ENCODE peak calls at places on chromosomes 4 and X, in eight cellular contexts. One of them, this sample, is unnamed.

GRCh38 chr4:41174444-41174843 is 39.9 kb downstream of the APBB2 start:
- DNase-seq in RWPE2: no peak
- DNase-seq in activated gamma-delta T cell treated with Interleukin-2 at 50 U/mL for 16 hours: no peak
- DNase-seq in NCI-H1092 treated with DMSO at 0.1 percent for 48 hours: no peak
- DNase-seq in pons: no peak
- DNase-seq in SW 1271: no peak
- DNase-seq in heart left ventricle: no peak
- DNase-seq in NCI-H345: no peak
- DNase-seq in this sample: no peak

GRCh38 chrX:47562615-47563243 is 1.7 kb downstream of the ARAF start:
- DNase-seq in RWPE2: no peak
- DNase-seq in activated gamma-delta T cell treated with Interleukin-2 at 50 U/mL for 16 hours: no peak
- DNase-seq in NCI-H1092 treated with DMSO at 0.1 percent for 48 hours: no peak
- DNase-seq in pons: peak; percentile 6
- DNase-seq in SW 1271: no peak
- DNase-seq in heart left ventricle: no peak
- DNase-seq in NCI-H345: no peak
- DNase-seq in this sample: no peak

GRCh38 chr4:165326831-165327210 is 648 bp upstream of the MSMO1 start:
- DNase-seq in RWPE2: no peak
- DNase-seq in activated gamma-delta T cell treated with Interleukin-2 at 50 U/mL for 16 hours: no peak
- DNase-seq in NCI-H1092 treated with DMSO at 0.1 percent for 48 hours: peak; percentile 64
- DNase-seq in pons: no peak
- DNase-seq in SW 1271: no peak
- DNase-seq in heart left ventricle: peak; percentile 27
- DNase-seq in NCI-H345: peak; percentile 23
- DNase-seq in this sample: no peak

GRCh38 chr4:2798399-2799301 is 5.8 kb downstream of the SH3BP2 start:
- DNase-seq in RWPE2: peak; percentile 79
- DNase-seq in activated gamma-delta T cell treated with Interleukin-2 at 50 U/mL for 16 hours: peak; percentile 24
- DNase-seq in NCI-H1092 treated with DMSO at 0.1 percent for 48 hours: peak; percentile 62
- DNase-seq in pons: peak; percentile 64
- DNase-seq in SW 1271: no peak
- DNase-seq in heart left ventricle: peak; percentile 87
- DNase-seq in NCI-H345: no peak
- DNase-seq in this sample: no peak

GRCh38 chrX:46572295-46572936 is 1.1 kb upstream of the CHST7 start:
- DNase-seq in RWPE2: no peak
- DNase-seq in activated gamma-delta T cell treated with Interleukin-2 at 50 U/mL for 16 hours: no peak
- DNase-seq in NCI-H1092 treated with DMSO at 0.1 percent for 48 hours: no peak
- DNase-seq in pons: no peak
- DNase-seq in SW 1271: no peak
- DNase-seq in heart left ventricle: no peak
- DNase-seq in NCI-H345: no peak
- DNase-seq in this sample: no peak

GRCh38 chr4:5970381-5971076 is 47.7 kb downstream of the C4orf50 start:
- DNase-seq in RWPE2: peak; percentile 45
- DNase-seq in activated gamma-delta T cell treated with Interleukin-2 at 50 U/mL for 16 hours: no peak
- DNase-seq in NCI-H1092 treated with DMSO at 0.1 percent for 48 hours: no peak
- DNase-seq in pons: no peak
- DNase-seq in SW 1271: no peak
- DNase-seq in heart left ventricle: no peak
- DNase-seq in NCI-H345: no peak
- DNase-seq in this sample: no peak

GRCh38 chr4:140266958-140267568 is 106.4 kb upstream of the SCOC start:
- DNase-seq in RWPE2: no peak
- DNase-seq in activated gamma-delta T cell treated with Interleukin-2 at 50 U/mL for 16 hours: no peak
- DNase-seq in NCI-H1092 treated with DMSO at 0.1 percent for 48 hours: no peak
- DNase-seq in pons: no peak
- DNase-seq in SW 1271: no peak
- DNase-seq in heart left ventricle: no peak
- DNase-seq in NCI-H345: no peak
- DNase-seq in this sample: no peak

GRCh38 chrX:19627081-19627480 is 111.8 kb upstream of the MAP3K15 start:
- DNase-seq in RWPE2: no peak
- DNase-seq in activated gamma-delta T cell treated with Interleukin-2 at 50 U/mL for 16 hours: no peak
- DNase-seq in NCI-H1092 treated with DMSO at 0.1 percent for 48 hours: no peak
- DNase-seq in pons: peak; percentile 77
- DNase-seq in SW 1271: no peak
- DNase-seq in heart left ventricle: no peak
- DNase-seq in NCI-H345: no peak
- DNase-seq in this sample: no peak

GRCh38 chr4:27916432-27917184 is 1056.0 kb downstream of the STIM2 start:
- DNase-seq in RWPE2: no peak
- DNase-seq in activated gamma-delta T cell treated with Interleukin-2 at 50 U/mL for 16 hours: no peak
- DNase-seq in NCI-H1092 treated with DMSO at 0.1 percent for 48 hours: no peak
- DNase-seq in pons: peak; percentile 75
- DNase-seq in SW 1271: no peak
- DNase-seq in heart left ventricle: peak; percentile 31
- DNase-seq in NCI-H345: no peak
- DNase-seq in this sample: no peak

GRCh38 chrX:118526149-118526548 is 30.5 kb downstream of the DOCK11 start:
- DNase-seq in RWPE2: no peak
- DNase-seq in activated gamma-delta T cell treated with Interleukin-2 at 50 U/mL for 16 hours: no peak
- DNase-seq in NCI-H1092 treated with DMSO at 0.1 percent for 48 hours: no peak
- DNase-seq in pons: no peak
- DNase-seq in SW 1271: no peak
- DNase-seq in heart left ventricle: no peak
- DNase-seq in NCI-H345: no peak
- DNase-seq in this sample: no peak